ENCODE peak calls at places on chromosomes 3 and 15, in six cellular contexts. P, Z, A, C, D and X are unnamed samples.

GRCh38 chr3:171566803-171567422 is 106.7 kb upstream of the TNIK start:
- DNase-seq in P (peak), Z (peak), A (peak), C (peak), D (peak), X (peak)

GRCh38 chr3:117463276-117463675 is 753.7 kb downstream of the TUSC7 start:
- DNase-seq in P (no peak), Z (no peak), A (no peak), C (no peak), D (no peak), X (no peak)

GRCh38 chr15:90648137-90649070 is 68.7 kb upstream of the BLM start:
- DNase-seq in P (peak), Z (peak), A (peak), C (no peak), D (peak), X (peak)

GRCh38 chr3:140093742-140094141 is 158.8 kb downstream of the CLSTN2 start:
- DNase-seq in P (no peak), Z (no peak), A (peak), C (no peak), D (no peak), X (no peak)

GRCh38 chr3:194637066-194637465 is 3.8 kb upstream of the TMEM44 start:
- DNase-seq in P (no peak), Z (no peak), A (no peak), C (no peak), D (no peak), X (no peak)

GRCh38 chr3:33165372-33165771 is 51.6 kb downstream of the CRTAP start:
- DNase-seq in P (no peak), Z (no peak), A (no peak), C (no peak), D (no peak), X (no peak)

GRCh38 chr3:24145481-24145880 is 200.4 kb downstream of the NR1D2 start:
- DNase-seq in P (no peak), Z (no peak), A (no peak), C (no peak), D (no peak), X (no peak)

GRCh38 chr3:172181936-172182708 is 142.7 kb downstream of the FNDC3B start:
- DNase-seq in P (no peak), Z (no peak), A (peak), C (peak), D (no peak), X (no peak)

GRCh38 chr3:136960838-136961836 is 3.4 kb downstream of the IL20RB start:
- DNase-seq in P (no peak), Z (no peak), A (peak), C (peak), D (no peak), X (no peak)

GRCh38 chr3:42119558-42120355 is 28.6 kb downstream of the TRAK1 start:
- DNase-seq in P (no peak), Z (no peak), A (no peak), C (no peak), D (no peak), X (no peak)

GRCh38 chr15:70297465-70298152 is 199.9 kb upstream of the TLE3 start:
- DNase-seq in P (no peak), Z (no peak), A (no peak), C (no peak), D (no peak), X (no peak)

GRCh38 chr3:81545572-81545971 is 215.9 kb downstream of the GBE1 start:
- DNase-seq in P (no peak), Z (no peak), A (no peak), C (no peak), D (no peak), X (no peak)